ENCODE peak calls at places on chromosomes 11 and 22, in four cellular contexts. F, K, T and I are unnamed samples.

GRCh38 chr22:24067587-24068376 is 56.7 kb downstream of the CABIN1 start:
- DNase-seq in F (no peak), T (peak; percentile 53), K (no peak), I (peak; percentile 37)

GRCh38 chr22:28031383-28031922 is 112.4 kb upstream of the PITPNB start:
- DNase-seq in T (no peak), F (no peak), K (no peak), I (no peak)

GRCh38 chr11:118310781-118311485 is 6.4 kb downstream of the CD3E start:
- DNase-seq in K (no peak), F (no peak), T (peak; percentile 28), I (no peak)

GRCh38 chr11:64559351-64560138 is 31.5 kb upstream of the SLC22A12 start:
- DNase-seq in K (no peak), F (no peak), T (peak; percentile 6), I (peak; percentile 52)

GRCh38 chr11:78910322-78910721 is 335.7 kb upstream of the NARS2 start:
- DNase-seq in T (no peak), K (no peak), F (no peak), I (no peak)

GRCh38 chr11:73295259-73295995 is 12.6 kb upstream of the ARHGEF17 start:
- DNase-seq in F (peak; percentile 80), K (no peak), T (peak; percentile 76), I (no peak)

GRCh38 chr11:1178906-1179305 is 21.2 kb downstream of the MUC5AC start:
- DNase-seq in F (no peak), K (peak; percentile 72), T (no peak), I (no peak)

GRCh38 chr11:47330002-47330911 is 22.2 kb downstream of the MYBPC3 start:
- DNase-seq in T (no peak), F (no peak), K (no peak), I (no peak)

GRCh38 chr11:118437046-118437735 is 899 bp downstream of the KMT2A start:
- DNase-seq in K (no peak), F (peak; percentile 82), T (peak; percentile 47), I (peak; percentile 80)

GRCh38 chr11:44573333-44573732 is 7.9 kb downstream of the CD82 start:
- DNase-seq in T (no peak), F (no peak), K (no peak), I (no peak)

GRCh38 chr11:88420165-88420781 is 82.7 kb upstream of the CTSC start:
- DNase-seq in F (peak; percentile 19), K (no peak), T (no peak), I (no peak)

GRCh38 chr11:79087957-79088318 is 352.9 kb downstream of the TENM4 start:
- DNase-seq in F (no peak), T (no peak), K (no peak), I (no peak)

GRCh38 chr22:37193629-37194191 is 5.7 kb upstream of the C1QTNF6 start:
- DNase-seq in K (no peak), F (peak; percentile 20), T (peak; percentile 39), I (peak; percentile 52)

GRCh38 chr11:126317681-126318641 is 14.1 kb downstream of the DCPS start:
- DNase-seq in K (no peak), T (peak; percentile 53), F (no peak), I (peak; percentile 93)

GRCh38 chr11:111923351-111923788 is 4.7 kb downstream of the C11orf52 start:
- DNase-seq in T (no peak), F (no peak), K (no peak), I (peak; percentile 59)

GRCh38 chr11:101446238-101446637 is 137.6 kb downstream of the TRPC6 start:
- DNase-seq in K (no peak), F (no peak), T (no peak), I (no peak)

GRCh38 chr11:60515144-60515855 is at the start of gene MS4A13:
- DNase-seq in F (peak; percentile 50), T (no peak), K (peak; percentile 72), I (no peak)

GRCh38 chr22:25497269-25497668 is 67.2 kb upstream of the GRK3 start:
- DNase-seq in K (no peak), F (no peak), T (no peak), I (no peak)

GRCh38 chr22:19448739-19449421 is 1.4 kb upstream of the C22orf39 start:
- DNase-seq in F (no peak), T (no peak), K (no peak), I (no peak)

GRCh38 chr11:61976420-61976800 is 9.0 kb upstream of the FTH1 start:
- DNase-seq in F (no peak), T (no peak), K (no peak), I (no peak)

GRCh38 chr11:1732421-1733008 is 17.9 kb downstream of the IFITM10 start:
- DNase-seq in K (no peak), T (no peak), F (no peak), I (no peak)

GRCh38 chr11:66701432-66702240 is 23.9 kb upstream of the RBM4B start:
- DNase-seq in K (no peak), T (no peak), F (peak; percentile 76), I (no peak)

GRCh38 chr11:86388198-86388597 is 13.5 kb downstream of the CCDC81 start:
- DNase-seq in K (no peak), T (no peak), F (no peak), I (no peak)

GRCh38 chr22:45442120-45442519 is 28.6 kb downstream of the RIBC2 start:
- DNase-seq in K (no peak), F (no peak), T (no peak), I (no peak)

GRCh38 chr11:61446211-61446651 is 16.3 kb downstream of the SDHAF2 start:
- DNase-seq in K (peak; percentile 52), F (peak; percentile 64), T (peak; percentile 86), I (peak; percentile 94)

GRCh38 chr11:7571640-7572000 is 57.8 kb downstream of the PPFIBP2 start:
- DNase-seq in F (peak; percentile 66), K (no peak), T (peak; percentile 82), I (peak; percentile 73)

GRCh38 chr22:47107431-47107830 is 345.0 kb downstream of the TBC1D22A start:
- DNase-seq in T (no peak), F (no peak), K (no peak), I (no peak)

GRCh38 chr22:23913306-23913660 is 19.1 kb downstream of the MIF start:
- DNase-seq in F (no peak), K (no peak), T (no peak), I (no peak)

GRCh38 chr22:35582861-35583670 is 34.1 kb downstream of the MB start:
- DNase-seq in K (no peak), T (peak; percentile 68), F (peak; percentile 85), I (peak; percentile 86)

GRCh38 chr11:78262710-78263109 is 74.0 kb downstream of the USP35 start:
- DNase-seq in F (no peak), K (no peak), T (no peak), I (no peak)

GRCh38 chr11:85737738-85738137 is 51.7 kb upstream of the CCDC89 start:
- DNase-seq in T (peak; percentile 22), K (no peak), F (no peak), I (no peak)

GRCh38 chr11:3052109-3052479 is 5.1 kb downstream of the CARS1 start:
- DNase-seq in K (no peak), F (no peak), T (no peak), I (no peak)

GRCh38 chr11:3047637-3048036 is 9.6 kb downstream of the CARS1 start:
- DNase-seq in T (no peak), K (no peak), F (no peak), I (no peak)

GRCh38 chr11:3051435-3052108 is 5.7 kb downstream of the CARS1 start:
- DNase-seq in F (no peak), T (no peak), K (no peak), I (no peak)

GRCh38 chr11:3050386-3051325 is 6.6 kb downstream of the CARS1 start:
- DNase-seq in T (no peak), K (no peak), F (no peak), I (no peak)

DNA sequence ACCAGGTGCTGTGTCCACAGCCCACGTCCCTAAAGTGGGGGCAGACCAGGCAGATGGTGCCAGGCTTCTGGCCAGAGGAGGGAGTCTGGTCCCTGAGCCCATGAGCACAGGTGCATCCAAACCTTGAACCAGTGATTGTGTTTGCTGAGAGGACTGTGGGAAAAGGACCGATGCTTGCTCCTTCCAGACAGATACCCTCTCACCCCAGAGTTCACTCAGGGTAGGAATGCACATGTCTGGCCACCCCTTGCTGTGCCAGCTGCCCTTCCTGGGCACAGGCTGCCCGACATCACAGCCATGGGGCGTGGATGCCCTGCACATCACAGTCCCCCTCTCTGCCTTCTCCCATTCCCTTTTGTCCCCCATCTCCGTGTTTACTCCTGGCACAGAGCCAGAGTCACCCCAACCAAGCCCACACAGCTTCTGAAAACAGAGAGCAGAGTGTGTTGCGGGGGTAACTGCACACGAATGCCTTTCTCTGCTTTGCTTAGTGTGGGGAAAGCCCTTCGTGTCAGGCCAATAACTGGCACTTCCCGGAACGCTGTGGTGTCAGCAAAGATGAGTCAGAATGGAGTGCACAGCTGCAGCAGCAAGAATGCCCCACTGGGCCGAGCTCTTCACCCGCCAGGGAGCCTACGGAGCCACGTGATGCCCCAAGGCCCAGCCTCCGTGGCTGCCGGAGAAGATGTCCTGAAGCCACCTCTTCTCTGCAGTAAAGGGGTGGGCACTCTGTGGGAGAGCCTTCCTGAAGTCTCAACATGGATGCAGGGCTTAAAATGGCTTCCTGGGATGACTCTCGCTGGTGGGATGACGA is 7.6 kb downstream of the CARS1 start:
- DNase-seq in F (no peak), T (peak; percentile 80), K (peak; percentile 84), I (peak; percentile 94)
- TF ChIP-seq EP300 in F (no peak), T (peak; percentile 6), K (no peak), I (no peak)

GRCh38 chr11:92311616-92312449 is 87.2 kb downstream of the FAT3 start:
- DNase-seq in K (no peak), F (no peak), T (no peak), I (no peak)
- TF ChIP-seq CTCF in K (peak; percentile 22), F (no peak), T (no peak), I (no peak)

DNA sequence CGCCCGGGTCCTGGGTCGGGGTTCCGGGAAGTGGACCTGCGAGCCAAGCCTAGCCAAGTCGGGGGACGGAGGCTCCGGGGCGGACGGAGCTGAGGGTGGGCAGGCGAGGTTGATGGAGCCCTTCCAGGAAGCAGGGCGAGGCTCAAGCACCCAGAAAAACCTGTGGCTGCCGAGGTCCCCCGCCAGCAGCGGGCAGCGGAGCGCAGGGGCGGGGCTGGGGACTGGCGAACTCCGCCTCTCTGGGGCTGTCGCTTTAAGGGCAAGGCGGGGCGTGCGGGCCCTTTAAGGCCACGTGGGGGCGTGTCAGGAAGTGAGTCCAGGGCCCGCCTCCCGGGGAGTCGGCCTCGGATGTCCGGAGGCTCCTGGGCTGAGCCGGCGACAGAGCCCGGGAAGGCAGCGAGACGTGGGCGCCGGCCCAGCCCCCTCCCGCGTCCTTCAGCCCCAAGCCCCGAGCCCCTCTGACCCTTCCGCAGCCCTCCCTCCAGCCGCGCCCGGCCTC is at the start of gene SLC35C1:
- DNase-seq in F (peak; percentile 97), K (peak; percentile 98), T (peak; percentile 99), I (peak; percentile 99)
- TF ChIP-seq EP300 in F (no peak), K (no peak), T (no peak), I (no peak)

GRCh38 chr22:38957808-38958207 is 399 bp downstream of the APOBEC3A start:
- DNase-seq in T (no peak), K (no peak), F (no peak), I (no peak)
- TF ChIP-seq CTCF in T (no peak), K (no peak), F (no peak), I (no peak)

GRCh38 chr11:82092904-82093303 is 640.8 kb downstream of the FAM181B start:
- DNase-seq in T (no peak), F (no peak), K (no peak), I (no peak)
- TF ChIP-seq EP300 in T (no peak), F (no peak), K (no peak), I (no peak)

GRCh38 chr22:41742918-41743317 is 43.6 kb downstream of the MEI1 start:
- DNase-seq in K (no peak), F (no peak), T (no peak), I (no peak)
- TF ChIP-seq CTCF in K (no peak), F (no peak), T (no peak), I (no peak)